ENCODE peak calls at places on chromosome 16, in nine cellular contexts. Z is fibroblast of pulmonary artery, H is lower leg skin, P is astrocyte of the cerebellum, E is type B pancreatic cell, N is AG10803, S is left lung, M is HepG2, J is testis. G is an unnamed sample.

GRCh38 chr16:15572329-15573001 is 70.5 kb downstream of the MARF1 start:
- DNase-seq in S (no peak), E (no peak), J (no peak), H (no peak), M (peak; percentile 83), N (peak; percentile 93), Z (peak; percentile 66), P (peak; percentile 46), G (no peak)

GRCh38 chr16:8934601-8935000 is 29.1 kb downstream of the USP7 start:
- DNase-seq in J (no peak), S (no peak), M (no peak), N (no peak), Z (no peak), E (no peak), P (no peak), H (no peak), G (no peak)

GRCh38 chr16:53629607-53630312 is 73.9 kb downstream of the RPGRIP1L start:
- DNase-seq in N (no peak), M (peak; percentile 7), H (no peak), S (no peak), Z (no peak), P (no peak), J (no peak), E (no peak), G (no peak)

GRCh38 chr16:48366165-48367093 is 18.8 kb downstream of the SIAH1 start:
- DNase-seq in P (peak; percentile 66), J (no peak), H (no peak), N (peak; percentile 94), E (no peak), Z (peak; percentile 93), S (no peak), M (peak; percentile 79), G (peak; percentile 65)

GRCh38 chr16:30145692-30146091 is 22.7 kb upstream of the MAPK3 start:
- DNase-seq in P (no peak), Z (no peak), M (no peak), E (no peak), H (no peak), J (no peak), S (no peak), N (no peak), G (no peak)

GRCh38 chr16:49622421-49623402 is 233.2 kb downstream of the ZNF423 start:
- DNase-seq in N (no peak), Z (no peak), M (no peak), E (peak; percentile 65), P (no peak), S (no peak), J (no peak), H (peak; percentile 80), G (no peak)

GRCh38 chr16:54248863-54249710 is 37.5 kb downstream of the IRX3 start:
- DNase-seq in S (no peak), E (no peak), H (peak; percentile 50), Z (no peak), P (no peak), N (no peak), J (no peak), M (no peak), G (no peak)

GRCh38 chr16:31371008-31371407 is 16.0 kb downstream of the ITGAX start:
- DNase-seq in P (no peak), E (no peak), S (no peak), H (no peak), N (no peak), M (no peak), J (no peak), Z (no peak), G (no peak)

GRCh38 chr16:10878328-10878643 is 1.3 kb downstream of the CIITA start:
- DNase-seq in E (no peak), M (no peak), P (no peak), Z (no peak), S (no peak), H (no peak), J (no peak), N (no peak), G (no peak)

GRCh38 chr16:10876305-10876704 is 697 bp upstream of the CIITA start:
- DNase-seq in M (no peak), J (no peak), H (no peak), E (no peak), N (no peak), P (no peak), Z (no peak), S (no peak), G (no peak)

GRCh38 chr16:10878644-10879498 is 1.9 kb downstream of the CIITA start:
- DNase-seq in P (no peak), J (peak; percentile 44), M (no peak), H (peak; percentile 88), S (peak; percentile 87), E (no peak), N (peak; percentile 31), Z (peak; percentile 12), G (peak; percentile 55)

GRCh38 chr16:10876799-10877341 is at the start of gene CIITA:
- DNase-seq in S (peak; percentile 91), N (peak; percentile 84), E (no peak), H (peak; percentile 95), P (peak; percentile 55), M (no peak), Z (peak; percentile 29), J (peak; percentile 75), G (peak; percentile 94)

DNA sequence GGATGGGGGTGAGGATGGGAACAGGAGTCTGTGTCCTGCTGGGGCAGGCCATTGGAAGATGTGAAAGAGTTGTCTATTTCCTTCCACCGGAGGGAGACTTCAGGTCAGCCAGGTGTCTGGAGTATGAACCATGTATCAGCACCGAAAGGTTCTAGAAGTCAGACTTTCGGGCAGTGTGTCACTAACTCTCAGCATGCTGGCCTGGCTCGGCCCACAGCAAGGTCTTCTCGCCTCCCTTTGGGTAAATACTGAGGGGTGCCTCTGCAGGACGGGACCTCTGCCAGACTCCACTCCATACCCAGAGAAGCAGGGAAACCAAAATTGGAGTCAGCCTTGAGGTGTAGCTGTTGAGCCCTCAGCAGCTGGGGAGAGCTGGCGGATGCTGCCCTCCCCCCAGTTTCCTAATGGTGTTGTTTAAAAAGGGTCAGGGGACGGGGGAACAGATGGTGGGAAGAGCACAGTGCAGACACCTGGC is 507 bp downstream of the CIITA start:
- DNase-seq in J (no peak), M (no peak), P (no peak), Z (no peak), N (no peak), E (no peak), S (no peak), H (no peak), G (no peak)
- TF ChIP-seq CTCF in J (no peak), M (no peak), P (no peak), Z (no peak), N (no peak), E (no peak), S (no peak), H (no peak), G (no peak)

GRCh38 chr16:2439598-2439997 is 10.4 kb downstream of the CCNF start:
- DNase-seq in N (no peak), S (no peak), J (no peak), P (no peak), Z (no peak), E (no peak), H (no peak), M (no peak), G (peak; percentile 29)

GRCh38 chr16:2436110-2436509 is 6.9 kb downstream of the CCNF start:
- DNase-seq in M (no peak), J (no peak), P (no peak), H (no peak), N (no peak), E (no peak), Z (no peak), S (no peak), G (no peak)

GRCh38 chr16:2437032-2437790 is 8.0 kb downstream of the CCNF start:
- DNase-seq in P (no peak), J (no peak), E (no peak), M (no peak), S (no peak), H (no peak), N (no peak), Z (no peak), G (no peak)

GRCh38 chr16:2432801-2433505 is 3.7 kb downstream of the CCNF start:
- DNase-seq in H (no peak), N (no peak), S (no peak), Z (no peak), E (no peak), M (no peak), J (no peak), P (no peak), G (no peak)

DNA sequence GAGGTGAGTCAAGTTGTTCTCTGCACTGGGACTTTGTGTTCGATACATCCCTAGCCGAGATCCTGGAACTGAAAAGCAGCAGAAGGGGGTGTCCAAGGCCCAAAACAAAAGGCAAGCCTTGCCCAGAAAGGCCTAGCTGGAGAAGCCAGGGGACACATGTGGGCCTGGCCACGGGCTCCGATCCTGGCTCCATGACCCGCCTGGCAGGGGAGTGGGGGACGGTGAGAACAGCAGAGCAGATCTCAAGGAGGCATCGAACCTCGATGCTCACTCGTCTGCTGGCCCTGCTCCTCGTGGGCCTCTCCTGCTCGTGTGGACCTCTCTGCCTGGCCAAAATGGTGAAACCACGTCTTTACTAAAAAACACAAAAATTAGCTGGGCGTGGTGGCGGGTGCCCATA is 8.9 kb downstream of the CCNF start:
- DNase-seq in P (no peak), J (no peak), N (no peak), E (no peak), H (no peak), M (no peak), S (no peak), Z (no peak), G (peak; percentile 19)
- TF ChIP-seq CTCF in P (no peak), J (no peak), N (no peak), E (no peak), H (no peak), M (no peak), S (no peak), Z (no peak), G (no peak)

DNA sequence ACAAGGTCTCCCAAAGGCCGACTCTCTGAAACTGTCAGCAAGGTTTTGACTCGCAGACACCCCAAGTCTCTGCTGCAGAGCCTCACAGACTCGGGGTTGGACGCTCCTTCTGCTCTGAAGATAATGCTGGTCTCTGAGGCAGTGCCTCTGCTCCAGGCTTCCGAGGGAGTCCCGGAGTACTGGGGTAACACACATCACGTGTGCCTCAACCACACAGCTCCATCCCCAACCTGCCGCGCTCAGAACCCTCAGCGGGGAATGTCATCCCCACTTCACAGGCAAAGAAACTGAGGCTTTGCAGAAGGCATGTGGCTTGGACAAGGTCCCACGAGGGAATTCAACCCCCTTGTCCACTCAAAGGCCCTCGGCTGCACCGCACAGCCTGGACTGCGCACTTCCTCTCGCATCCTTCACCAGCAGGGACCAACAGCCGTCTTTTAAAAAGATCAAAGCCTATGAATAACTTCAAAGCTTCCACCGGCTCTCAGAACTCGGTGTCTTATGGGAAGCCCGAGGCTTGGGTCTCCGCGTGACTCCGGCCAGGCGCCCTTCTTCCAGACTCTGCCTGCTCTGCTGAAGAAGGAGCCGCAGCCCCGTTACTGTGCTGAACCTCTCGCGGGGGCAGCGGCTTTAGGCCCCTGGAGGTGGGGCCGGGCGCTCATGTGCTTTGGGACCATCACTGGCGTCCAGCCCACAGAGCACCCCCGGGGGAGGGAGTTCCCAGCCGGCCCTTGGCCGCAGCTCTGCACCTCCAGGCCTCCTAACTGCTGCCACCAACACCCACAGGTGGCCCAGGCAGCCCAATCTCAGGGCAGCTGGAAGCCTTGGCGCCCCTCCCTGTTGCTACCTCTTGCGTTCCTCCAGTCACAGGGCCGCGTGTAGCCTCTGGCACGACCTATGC is 2.2 kb downstream of the TMEM204 start:
- DNase-seq in J (no peak), S (no peak), N (peak; percentile 13), H (no peak), M (no peak), E (no peak), Z (no peak), P (no peak), G (no peak)
- TF ChIP-seq CTCF in J (no peak), S (no peak), N (no peak), H (no peak), M (no peak), E (no peak), Z (no peak), P (no peak), G (no peak)

DNA sequence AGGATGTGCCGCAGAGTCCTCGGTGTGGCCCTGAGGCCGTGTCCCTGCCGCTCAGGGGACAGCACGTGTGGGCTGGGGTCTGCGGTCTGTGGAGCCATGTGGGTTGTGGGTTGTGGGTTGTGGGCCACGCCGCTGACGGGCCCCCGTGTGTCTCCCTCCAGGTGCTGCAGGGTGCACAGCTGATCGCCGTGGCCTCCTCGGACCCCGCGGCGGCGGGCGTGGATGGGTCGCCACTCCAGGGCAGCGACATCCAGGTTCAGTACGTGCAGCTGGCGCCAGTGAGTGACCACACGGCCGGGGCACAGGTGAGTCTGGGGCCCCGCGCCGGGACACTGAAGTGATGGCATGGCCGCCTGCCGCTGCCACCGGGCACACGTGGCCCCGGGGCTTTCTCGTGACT is 120.7 kb downstream of the BANP start:
- DNase-seq in Z (no peak), E (no peak), M (no peak), N (no peak), P (no peak), S (no peak), J (no peak), H (no peak), G (no peak)
- TF ChIP-seq CTCF in Z (no peak), E (no peak), M (no peak), N (no peak), P (no peak), S (no peak), J (no peak), H (no peak), G (no peak)

G was measured in CD14-positive monocyte.